ENCODE peak calls at places on chromosome 13, in five cellular contexts. One of them, this sample, is unnamed.

GRCh38 chr13:53126803-53127202 is 98.2 kb downstream of the OLFM4 start:
- DNase-seq in stimulated activated CD4-positive, alpha-beta T cell treated with anti-CD3 and anti-CD28 coated beads, Interleukin-4, amount 100 ng/mL, for 1 hour: no peak
- DNase-seq in dermis blood vessel endothelial cell: no peak
- DNase-seq in T-helper 2 cell treated with Interferon-gamma antibody and Interleukin-4, amounts not matched to agents 5 μg/mL and 100 μg/mL, for 36 hours: no peak
- DNase-seq in ACHN: no peak
- DNase-seq in this sample: no peak

GRCh38 chr13:25137624-25137892 is 34.5 kb downstream of the AMER2 start:
- DNase-seq in ACHN: no peak
- DNase-seq in T-helper 2 cell treated with Interferon-gamma antibody and Interleukin-4, amounts not matched to agents 5 μg/mL and 100 μg/mL, for 36 hours: no peak
- DNase-seq in stimulated activated CD4-positive, alpha-beta T cell treated with anti-CD3 and anti-CD28 coated beads, Interleukin-4, amount 100 ng/mL, for 1 hour: no peak
- DNase-seq in dermis blood vessel endothelial cell: no peak
- DNase-seq in this sample: no peak

GRCh38 chr13:37667631-37668161 is 69.1 kb upstream of the POSTN start:
- DNase-seq in dermis blood vessel endothelial cell: no peak
- DNase-seq in ACHN: no peak
- DNase-seq in stimulated activated CD4-positive, alpha-beta T cell treated with anti-CD3 and anti-CD28 coated beads, Interleukin-4, amount 100 ng/mL, for 1 hour: no peak
- DNase-seq in T-helper 2 cell treated with Interferon-gamma antibody and Interleukin-4, amounts not matched to agents 5 μg/mL and 100 μg/mL, for 36 hours: no peak
- DNase-seq in this sample: no peak

GRCh38 chr13:110251227-110251791 is 55.6 kb downstream of the COL4A1 start:
- DNase-seq in T-helper 2 cell treated with Interferon-gamma antibody and Interleukin-4, amounts not matched to agents 5 μg/mL and 100 μg/mL, for 36 hours: no peak
- DNase-seq in ACHN: no peak
- DNase-seq in stimulated activated CD4-positive, alpha-beta T cell treated with anti-CD3 and anti-CD28 coated beads, Interleukin-4, amount 100 ng/mL, for 1 hour: no peak
- DNase-seq in dermis blood vessel endothelial cell: no peak
- DNase-seq in this sample: no peak

GRCh38 chr13:85486663-85487062 is 312.6 kb downstream of the SLITRK6 start:
- DNase-seq in dermis blood vessel endothelial cell: no peak
- DNase-seq in T-helper 2 cell treated with Interferon-gamma antibody and Interleukin-4, amounts not matched to agents 5 μg/mL and 100 μg/mL, for 36 hours: no peak
- DNase-seq in ACHN: no peak
- DNase-seq in stimulated activated CD4-positive, alpha-beta T cell treated with anti-CD3 and anti-CD28 coated beads, Interleukin-4, amount 100 ng/mL, for 1 hour: no peak
- DNase-seq in this sample: no peak

GRCh38 chr13:50094615-50095293 is 79.5 kb downstream of the KCNRG start:
- DNase-seq in ACHN: no peak
- DNase-seq in dermis blood vessel endothelial cell: no peak
- DNase-seq in stimulated activated CD4-positive, alpha-beta T cell treated with anti-CD3 and anti-CD28 coated beads, Interleukin-4, amount 100 ng/mL, for 1 hour: no peak
- DNase-seq in T-helper 2 cell treated with Interferon-gamma antibody and Interleukin-4, amounts not matched to agents 5 μg/mL and 100 μg/mL, for 36 hours: no peak
- DNase-seq in this sample: no peak

GRCh38 chr13:77981191-77981925 is 62.7 kb upstream of the EDNRB start:
- DNase-seq in T-helper 2 cell treated with Interferon-gamma antibody and Interleukin-4, amounts not matched to agents 5 μg/mL and 100 μg/mL, for 36 hours: no peak
- DNase-seq in dermis blood vessel endothelial cell: peak; percentile 20
- DNase-seq in ACHN: no peak
- DNase-seq in stimulated activated CD4-positive, alpha-beta T cell treated with anti-CD3 and anti-CD28 coated beads, Interleukin-4, amount 100 ng/mL, for 1 hour: no peak
- DNase-seq in this sample: no peak

GRCh38 chr13:94079876-94080275 is 399.6 kb downstream of the DCT start:
- DNase-seq in ACHN: no peak
- DNase-seq in stimulated activated CD4-positive, alpha-beta T cell treated with anti-CD3 and anti-CD28 coated beads, Interleukin-4, amount 100 ng/mL, for 1 hour: no peak
- DNase-seq in dermis blood vessel endothelial cell: no peak
- DNase-seq in T-helper 2 cell treated with Interferon-gamma antibody and Interleukin-4, amounts not matched to agents 5 μg/mL and 100 μg/mL, for 36 hours: no peak
- DNase-seq in this sample: no peak